ENCODE peak calls at places on chromosomes 11 and 22, in seven cellular contexts. One of them, this sample, is unnamed.

GRCh38 chr22:32501797-32502290 is 27.2 kb downstream of the FBXO7 start:
- DNase-seq in OCI-LY7: no peak
- DNase-seq in HCT116: no peak
- DNase-seq in mammary epithelial cell: no peak
- DNase-seq in neural progenitor cell: no peak
- DNase-seq in fibroblast of lung: peak; percentile 7
- DNase-seq in PC-9: no peak
- DNase-seq in this sample: no peak

GRCh38 chr11:31922450-31922849 is 111.3 kb upstream of the PAX6 start:
- DNase-seq in mammary epithelial cell: no peak
- DNase-seq in OCI-LY7: no peak
- DNase-seq in HCT116: no peak
- DNase-seq in neural progenitor cell: no peak
- DNase-seq in fibroblast of lung: no peak
- DNase-seq in PC-9: no peak
- DNase-seq in this sample: no peak

GRCh38 chr11:68402355-68403031 is 58.1 kb upstream of the PPP6R3 start:
- DNase-seq in mammary epithelial cell: no peak
- DNase-seq in HCT116: no peak
- DNase-seq in neural progenitor cell: peak; percentile 19
- DNase-seq in PC-9: no peak
- DNase-seq in fibroblast of lung: no peak
- DNase-seq in OCI-LY7: no peak
- DNase-seq in this sample: no peak

GRCh38 chr11:1853376-1854131 is 670 bp downstream of the LSP1 start:
- DNase-seq in mammary epithelial cell: no peak
- DNase-seq in OCI-LY7: peak; percentile 19
- DNase-seq in HCT116: no peak
- DNase-seq in fibroblast of lung: no peak
- DNase-seq in neural progenitor cell: no peak
- DNase-seq in PC-9: no peak
- DNase-seq in this sample: no peak

GRCh38 chr11:19345848-19346681 is 105.3 kb upstream of the E2F8 start:
- DNase-seq in OCI-LY7: peak; percentile 16
- DNase-seq in neural progenitor cell: peak; percentile 78
- DNase-seq in HCT116: no peak
- DNase-seq in fibroblast of lung: peak; percentile 23
- DNase-seq in PC-9: no peak
- DNase-seq in mammary epithelial cell: no peak
- DNase-seq in this sample: peak; percentile 84

GRCh38 chr11:113281052-113281725 is 33.2 kb upstream of the TTC12 start:
- DNase-seq in PC-9: no peak
- DNase-seq in fibroblast of lung: no peak
- DNase-seq in OCI-LY7: no peak
- DNase-seq in mammary epithelial cell: peak; percentile 19
- DNase-seq in HCT116: no peak
- DNase-seq in neural progenitor cell: no peak
- DNase-seq in this sample: no peak

GRCh38 chr11:84720706-84721402 is 906.3 kb downstream of the DLG2 start:
- DNase-seq in OCI-LY7: no peak
- DNase-seq in HCT116: no peak
- DNase-seq in fibroblast of lung: peak; percentile 1
- DNase-seq in neural progenitor cell: peak; percentile 53
- DNase-seq in PC-9: no peak
- DNase-seq in mammary epithelial cell: no peak
- DNase-seq in this sample: peak; percentile 53

GRCh38 chr11:576791-577610 is 731 bp downstream of the PHRF1 start:
- DNase-seq in neural progenitor cell: no peak
- DNase-seq in fibroblast of lung: peak; percentile 17
- DNase-seq in PC-9: no peak
- DNase-seq in OCI-LY7: no peak
- DNase-seq in HCT116: no peak
- DNase-seq in mammary epithelial cell: no peak
- DNase-seq in this sample: no peak

GRCh38 chr22:20441631-20442484 is 4.2 kb upstream of the SCARF2 start:
- DNase-seq in HCT116: no peak
- DNase-seq in mammary epithelial cell: no peak
- DNase-seq in fibroblast of lung: peak; percentile 50
- DNase-seq in neural progenitor cell: no peak
- DNase-seq in PC-9: no peak
- DNase-seq in OCI-LY7: no peak
- DNase-seq in this sample: no peak

GRCh38 chr11:105838668-105839403 is 183.2 kb downstream of the MSANTD4 start:
- DNase-seq in HCT116: peak; percentile 35
- DNase-seq in fibroblast of lung: peak; percentile 42
- DNase-seq in OCI-LY7: no peak
- DNase-seq in PC-9: peak; percentile 72
- DNase-seq in neural progenitor cell: no peak
- DNase-seq in mammary epithelial cell: peak; percentile 60
- DNase-seq in this sample: no peak

GRCh38 chr11:57978686-57979531 is 44.8 kb upstream of the OR9Q1 start:
- DNase-seq in HCT116: no peak
- DNase-seq in OCI-LY7: no peak
- DNase-seq in fibroblast of lung: no peak
- DNase-seq in neural progenitor cell: no peak
- DNase-seq in mammary epithelial cell: peak; percentile 27
- DNase-seq in PC-9: no peak
- DNase-seq in this sample: no peak

GRCh38 chr11:87597696-87598095 is 560.0 kb downstream of the TMEM135 start:
- DNase-seq in HCT116: no peak
- DNase-seq in fibroblast of lung: no peak
- DNase-seq in mammary epithelial cell: no peak
- DNase-seq in PC-9: no peak
- DNase-seq in neural progenitor cell: no peak
- DNase-seq in OCI-LY7: no peak
- DNase-seq in this sample: no peak

GRCh38 chr11:17831228-17831627 is 96.6 kb downstream of the KCNC1 start:
- DNase-seq in HCT116: no peak
- DNase-seq in fibroblast of lung: no peak
- DNase-seq in PC-9: no peak
- DNase-seq in OCI-LY7: no peak
- DNase-seq in mammary epithelial cell: no peak
- DNase-seq in neural progenitor cell: no peak
- DNase-seq in this sample: no peak

GRCh38 chr11:75474878-75475766 is 42.1 kb upstream of the KLHL35 start:
- DNase-seq in neural progenitor cell: peak; percentile 81
- DNase-seq in fibroblast of lung: peak; percentile 52
- DNase-seq in PC-9: no peak
- DNase-seq in HCT116: no peak
- DNase-seq in OCI-LY7: peak; percentile 61
- DNase-seq in mammary epithelial cell: no peak
- DNase-seq in this sample: peak; percentile 63

GRCh38 chr11:17772704-17773600 is 38.4 kb downstream of the KCNC1 start:
- DNase-seq in neural progenitor cell: no peak
- DNase-seq in PC-9: no peak
- DNase-seq in mammary epithelial cell: no peak
- DNase-seq in OCI-LY7: no peak
- DNase-seq in HCT116: no peak
- DNase-seq in fibroblast of lung: no peak
- DNase-seq in this sample: no peak

GRCh38 chr11:119509969-119510401 is 87.0 kb upstream of the THY1 start:
- DNase-seq in HCT116: no peak
- DNase-seq in OCI-LY7: peak; percentile 36
- DNase-seq in PC-9: peak; percentile 44
- DNase-seq in fibroblast of lung: peak; percentile 88
- DNase-seq in mammary epithelial cell: peak; percentile 94
- DNase-seq in neural progenitor cell: no peak
- DNase-seq in this sample: no peak

GRCh38 chr11:102061276-102061675 is 14.0 kb downstream of the CFAP300 start:
- DNase-seq in fibroblast of lung: peak; percentile 46
- DNase-seq in mammary epithelial cell: no peak
- DNase-seq in OCI-LY7: no peak
- DNase-seq in PC-9: no peak
- DNase-seq in HCT116: no peak
- DNase-seq in neural progenitor cell: peak; percentile 35
- DNase-seq in this sample: no peak

GRCh38 chr22:43205748-43206514 is 19.0 kb upstream of the TTLL12 start:
- DNase-seq in fibroblast of lung: no peak
- DNase-seq in HCT116: no peak
- DNase-seq in neural progenitor cell: no peak
- DNase-seq in mammary epithelial cell: no peak
- DNase-seq in PC-9: no peak
- DNase-seq in OCI-LY7: no peak
- DNase-seq in this sample: no peak
- H4K20me1 ChIP-seq in fibroblast of lung: no peaks in the 10 kb centered on the region
- H4K20me1 ChIP-seq in HCT116: no peaks in the 10 kb centered on the region
- H4K20me1 ChIP-seq in neural progenitor cell: no peaks in the 10 kb centered on the region
- H4K20me1 ChIP-seq in mammary epithelial cell: no peaks in the 10 kb centered on the region
- H4K20me1 ChIP-seq in PC-9: no peaks in the 10 kb centered on the region
- H4K20me1 ChIP-seq in OCI-LY7: no peaks in the 10 kb centered on the region
- H4K20me1 ChIP-seq in this sample: no peaks in the 10 kb centered on the region

GRCh38 chr11:130068986-130069683 is 559 bp upstream of the APLP2 start:
- DNase-seq in OCI-LY7: no peak
- DNase-seq in neural progenitor cell: peak; percentile 71
- DNase-seq in PC-9: peak; percentile 87
- DNase-seq in HCT116: peak; percentile 35
- DNase-seq in fibroblast of lung: peak; percentile 92
- DNase-seq in mammary epithelial cell: peak; percentile 81
- DNase-seq in this sample: no peak

GRCh38 chr11:130069684-130070108 is at the start of gene APLP2:
- DNase-seq in fibroblast of lung: peak; percentile 98
- DNase-seq in OCI-LY7: peak; percentile 99
- DNase-seq in PC-9: peak; percentile 95
- DNase-seq in HCT116: peak; percentile 94
- DNase-seq in neural progenitor cell: peak; percentile 99
- DNase-seq in mammary epithelial cell: peak; percentile 96
- DNase-seq in this sample: peak; percentile 98

GRCh38 chr11:130071211-130071712 is 1.6 kb downstream of the APLP2 start:
- DNase-seq in HCT116: no peak
- DNase-seq in mammary epithelial cell: peak; percentile 42
- DNase-seq in neural progenitor cell: no peak
- DNase-seq in fibroblast of lung: peak; percentile 40
- DNase-seq in OCI-LY7: peak; percentile 21
- DNase-seq in PC-9: no peak
- DNase-seq in this sample: no peak

GRCh38 chr11:130070109-130070828 is 575 bp downstream of the APLP2 start:
- DNase-seq in mammary epithelial cell: peak; percentile 27
- DNase-seq in fibroblast of lung: peak; percentile 44
- DNase-seq in neural progenitor cell: peak; percentile 67
- DNase-seq in PC-9: no peak
- DNase-seq in HCT116: no peak
- DNase-seq in OCI-LY7: peak; percentile 79
- DNase-seq in this sample: peak; percentile 80

DNA sequence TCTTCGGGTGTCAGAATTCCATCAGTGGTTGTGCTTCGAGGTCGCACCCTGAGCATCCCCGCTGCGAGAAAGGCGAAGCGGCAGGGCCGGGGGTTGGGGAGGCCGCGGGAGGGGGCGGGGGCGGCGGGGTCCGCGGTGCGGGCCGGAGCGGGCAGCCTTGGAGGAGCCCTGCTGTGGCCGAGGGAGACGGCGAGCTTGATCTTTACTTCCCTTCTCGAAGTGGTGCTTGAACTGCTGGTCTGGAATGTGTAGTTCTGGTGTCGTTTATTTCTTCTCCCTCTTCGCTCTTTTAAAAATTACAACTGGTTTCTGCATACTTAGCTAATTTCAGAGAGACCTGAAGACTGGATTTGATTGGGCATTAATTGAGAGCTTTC is 1.1 kb downstream of the APLP2 start:
- DNase-seq in HCT116: no peak
- DNase-seq in PC-9: no peak
- DNase-seq in mammary epithelial cell: peak; percentile 22
- DNase-seq in OCI-LY7: peak; percentile 48
- DNase-seq in neural progenitor cell: peak; percentile 69
- DNase-seq in fibroblast of lung: peak; percentile 31
- DNase-seq in this sample: no peak
- H4K20me1 ChIP-seq in HCT116: no peaks in the 10 kb centered on the region
- H4K20me1 ChIP-seq in PC-9: peaks cover 24% of the 10 kb centered on the region
- H4K20me1 ChIP-seq in mammary epithelial cell: no peaks in the 10 kb centered on the region
- H4K20me1 ChIP-seq in OCI-LY7: peaks cover 31% of the 10 kb centered on the region
- H4K20me1 ChIP-seq in neural progenitor cell: peaks cover 56% of the 10 kb centered on the region
- H4K20me1 ChIP-seq in fibroblast of lung: peaks cover 6% of the 10 kb centered on the region
- H4K20me1 ChIP-seq in this sample: peaks cover 49% of the 10 kb centered on the region

DNA sequence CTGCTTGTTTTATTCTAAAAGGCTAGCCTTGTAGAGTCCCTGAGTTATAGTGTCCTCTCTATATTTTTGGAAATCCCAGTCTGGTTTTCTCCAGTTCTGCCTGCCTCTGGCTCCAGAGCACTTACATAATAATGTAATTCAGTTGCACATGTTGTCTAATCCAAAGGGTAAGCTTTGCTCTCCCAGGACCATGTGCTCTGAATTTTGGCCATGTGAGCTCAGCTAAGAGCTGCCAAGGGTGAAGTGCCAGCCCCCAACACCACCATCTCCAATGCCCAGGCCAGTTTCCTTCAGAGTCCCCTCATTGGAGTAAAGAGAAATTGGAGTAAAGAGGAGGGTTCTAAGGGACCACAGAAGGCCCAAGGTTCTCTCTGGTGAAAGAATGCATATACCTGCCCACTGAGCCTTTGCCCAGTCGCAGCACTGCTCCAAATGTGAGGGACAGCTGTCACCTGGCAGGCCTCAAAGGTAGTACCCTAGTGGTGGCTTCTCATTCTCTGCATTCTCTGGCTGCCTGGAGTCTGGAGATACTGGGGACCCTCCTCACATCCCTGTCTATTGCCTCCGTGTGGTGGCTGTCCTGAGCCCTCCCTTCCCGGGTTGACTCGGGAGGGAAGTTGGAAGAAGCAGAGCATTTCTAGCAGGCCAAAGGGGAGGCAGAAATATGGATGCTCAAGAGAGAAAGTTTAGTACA is 4.9 kb downstream of the CRY2 start:
- DNase-seq in mammary epithelial cell: no peak
- DNase-seq in OCI-LY7: no peak
- DNase-seq in fibroblast of lung: no peak
- DNase-seq in neural progenitor cell: no peak
- DNase-seq in PC-9: no peak
- DNase-seq in HCT116: no peak
- DNase-seq in this sample: no peak
- H4K20me1 ChIP-seq in mammary epithelial cell: no peaks in the 10 kb centered on the region
- H4K20me1 ChIP-seq in OCI-LY7: peaks cover 34% of the 10 kb centered on the region
- H4K20me1 ChIP-seq in fibroblast of lung: no peaks in the 10 kb centered on the region
- H4K20me1 ChIP-seq in neural progenitor cell: peaks cover 75% of the 10 kb centered on the region
- H4K20me1 ChIP-seq in PC-9: peaks cover 16% of the 10 kb centered on the region
- H4K20me1 ChIP-seq in HCT116: no peaks in the 10 kb centered on the region
- H4K20me1 ChIP-seq in this sample: peaks cover 50% of the 10 kb centered on the region

GRCh38 chr22:40076702-40077645 is 82.2 kb downstream of the FAM83F start:
- DNase-seq in mammary epithelial cell: peak; percentile 12
- DNase-seq in fibroblast of lung: peak; percentile 36
- DNase-seq in HCT116: no peak
- DNase-seq in neural progenitor cell: no peak
- DNase-seq in PC-9: peak; percentile 86
- DNase-seq in OCI-LY7: no peak
- DNase-seq in this sample: no peak

GRCh38 chr22:40070701-40071100 is 75.9 kb downstream of the FAM83F start:
- DNase-seq in neural progenitor cell: no peak
- DNase-seq in OCI-LY7: no peak
- DNase-seq in mammary epithelial cell: no peak
- DNase-seq in fibroblast of lung: no peak
- DNase-seq in PC-9: no peak
- DNase-seq in HCT116: no peak
- DNase-seq in this sample: no peak

GRCh38 chr22:40065981-40066380 is 71.2 kb downstream of the FAM83F start:
- DNase-seq in PC-9: no peak
- DNase-seq in fibroblast of lung: no peak
- DNase-seq in HCT116: no peak
- DNase-seq in OCI-LY7: no peak
- DNase-seq in mammary epithelial cell: no peak
- DNase-seq in neural progenitor cell: no peak
- DNase-seq in this sample: no peak

GRCh38 chr22:40067639-40068038 is 72.9 kb downstream of the FAM83F start:
- DNase-seq in HCT116: no peak
- DNase-seq in neural progenitor cell: no peak
- DNase-seq in PC-9: no peak
- DNase-seq in OCI-LY7: no peak
- DNase-seq in mammary epithelial cell: no peak
- DNase-seq in fibroblast of lung: no peak
- DNase-seq in this sample: no peak

GRCh38 chr22:40071720-40072119 is 77.0 kb downstream of the FAM83F start:
- DNase-seq in fibroblast of lung: no peak
- DNase-seq in neural progenitor cell: no peak
- DNase-seq in PC-9: no peak
- DNase-seq in mammary epithelial cell: no peak
- DNase-seq in HCT116: no peak
- DNase-seq in OCI-LY7: no peak
- DNase-seq in this sample: no peak
- H4K20me1 ChIP-seq in fibroblast of lung: no peaks in the 10 kb centered on the region
- H4K20me1 ChIP-seq in neural progenitor cell: peaks cover 80% of the 10 kb centered on the region
- H4K20me1 ChIP-seq in PC-9: peaks cover 30% of the 10 kb centered on the region
- H4K20me1 ChIP-seq in mammary epithelial cell: no peaks in the 10 kb centered on the region
- H4K20me1 ChIP-seq in HCT116: no peaks in the 10 kb centered on the region
- H4K20me1 ChIP-seq in OCI-LY7: peaks cover 4% of the 10 kb centered on the region
- H4K20me1 ChIP-seq in this sample: no peaks in the 10 kb centered on the region